ENCODE peak calls at places on chromosomes 16 and 17, in nine cellular contexts. One of them, this sample, is unnamed.

GRCh38 chr16:15785386-15786059 is 71.3 kb downstream of the MYH11 start:
- DNase-seq in sciatic nerve: no peak
- DNase-seq in kidney epithelial cell: no peak
- DNase-seq in NCI-H1417: no peak
- DNase-seq in NCI-H510A: no peak
- DNase-seq in NCI-H1436: no peak
- DNase-seq in Caco-2: no peak
- DNase-seq in NK-92 treated with Interleukin-12 subunit alpha and Interleukin-12 subunit beta, amount 100 ng/mL, for 24 hours: no peak
- DNase-seq in COLO829: no peak
- DNase-seq in this sample: no peak

GRCh38 chr16:75226550-75227360 is 8.0 kb downstream of the CTRB1 start:
- DNase-seq in sciatic nerve: no peak
- DNase-seq in kidney epithelial cell: no peak
- DNase-seq in NCI-H1417: no peak
- DNase-seq in NCI-H510A: no peak
- DNase-seq in NCI-H1436: no peak
- DNase-seq in Caco-2: no peak
- DNase-seq in NK-92 treated with Interleukin-12 subunit alpha and Interleukin-12 subunit beta, amount 100 ng/mL, for 24 hours: no peak
- DNase-seq in COLO829: no peak
- DNase-seq in this sample: no peak

GRCh38 chr16:18984425-18985005 is 781 bp downstream of the TMC7 start:
- DNase-seq in sciatic nerve: no peak
- DNase-seq in kidney epithelial cell: no peak
- DNase-seq in NCI-H1417: no peak
- DNase-seq in NCI-H510A: no peak
- DNase-seq in NCI-H1436: no peak
- DNase-seq in Caco-2: no peak
- DNase-seq in NK-92 treated with Interleukin-12 subunit alpha and Interleukin-12 subunit beta, amount 100 ng/mL, for 24 hours: no peak
- DNase-seq in COLO829: no peak
- DNase-seq in this sample: peak

GRCh38 chr17:16662936-16663335 is 9.3 kb upstream of the ZNF624 start:
- DNase-seq in sciatic nerve: no peak
- DNase-seq in kidney epithelial cell: no peak
- DNase-seq in NCI-H1417: no peak
- DNase-seq in NCI-H510A: no peak
- DNase-seq in NCI-H1436: no peak
- DNase-seq in Caco-2: no peak
- DNase-seq in NK-92 treated with Interleukin-12 subunit alpha and Interleukin-12 subunit beta, amount 100 ng/mL, for 24 hours: no peak
- DNase-seq in COLO829: no peak
- DNase-seq in this sample: no peak

GRCh38 chr16:15948532-15949209 is 745 bp upstream of the ABCC1 start:
- DNase-seq in sciatic nerve: no peak
- DNase-seq in kidney epithelial cell: no peak
- DNase-seq in NCI-H1417: no peak
- DNase-seq in NCI-H510A: no peak
- DNase-seq in NCI-H1436: no peak
- DNase-seq in Caco-2: no peak
- DNase-seq in NK-92 treated with Interleukin-12 subunit alpha and Interleukin-12 subunit beta, amount 100 ng/mL, for 24 hours: no peak
- DNase-seq in COLO829: no peak
- DNase-seq in this sample: no peak

GRCh38 chr17:54980372-54980771 is 11.8 kb downstream of the STXBP4 start:
- DNase-seq in sciatic nerve: no peak
- DNase-seq in kidney epithelial cell: no peak
- DNase-seq in NCI-H1417: no peak
- DNase-seq in NCI-H510A: no peak
- DNase-seq in NCI-H1436: no peak
- DNase-seq in Caco-2: no peak
- DNase-seq in NK-92 treated with Interleukin-12 subunit alpha and Interleukin-12 subunit beta, amount 100 ng/mL, for 24 hours: no peak
- DNase-seq in COLO829: no peak
- DNase-seq in this sample: no peak

GRCh38 chr17:31156326-31156725 is 61.5 kb downstream of the NF1 start:
- DNase-seq in sciatic nerve: no peak
- DNase-seq in kidney epithelial cell: no peak
- DNase-seq in NCI-H1417: no peak
- DNase-seq in NCI-H510A: no peak
- DNase-seq in NCI-H1436: no peak
- DNase-seq in Caco-2: no peak
- DNase-seq in NK-92 treated with Interleukin-12 subunit alpha and Interleukin-12 subunit beta, amount 100 ng/mL, for 24 hours: no peak
- DNase-seq in COLO829: no peak
- DNase-seq in this sample: no peak

GRCh38 chr16:87696796-87697195 is 69.0 kb downstream of the KLHDC4 start:
- DNase-seq in sciatic nerve: no peak
- DNase-seq in kidney epithelial cell: no peak
- DNase-seq in NCI-H1417: no peak
- DNase-seq in NCI-H510A: no peak
- DNase-seq in NCI-H1436: no peak
- DNase-seq in Caco-2: no peak
- DNase-seq in NK-92 treated with Interleukin-12 subunit alpha and Interleukin-12 subunit beta, amount 100 ng/mL, for 24 hours: no peak
- DNase-seq in COLO829: no peak
- DNase-seq in this sample: no peak

GRCh38 chr16:1743376-1744337 is 27.7 kb downstream of the NME3 start:
- DNase-seq in sciatic nerve: peak
- DNase-seq in kidney epithelial cell: no peak
- DNase-seq in NCI-H1417: no peak
- DNase-seq in NCI-H510A: no peak
- DNase-seq in NCI-H1436: no peak
- DNase-seq in Caco-2: no peak
- DNase-seq in NK-92 treated with Interleukin-12 subunit alpha and Interleukin-12 subunit beta, amount 100 ng/mL, for 24 hours: no peak
- DNase-seq in COLO829: no peak
- DNase-seq in this sample: no peak

GRCh38 chr16:86984975-86985655 is 332.1 kb downstream of the C16orf95 start:
- DNase-seq in sciatic nerve: no peak
- DNase-seq in kidney epithelial cell: no peak
- DNase-seq in NCI-H1417: peak
- DNase-seq in NCI-H510A: no peak
- DNase-seq in NCI-H1436: no peak
- DNase-seq in Caco-2: no peak
- DNase-seq in NK-92 treated with Interleukin-12 subunit alpha and Interleukin-12 subunit beta, amount 100 ng/mL, for 24 hours: no peak
- DNase-seq in COLO829: no peak
- DNase-seq in this sample: no peak

GRCh38 chr16:53152321-53152720 is 97.5 kb downstream of the CHD9 start:
- DNase-seq in sciatic nerve: no peak
- DNase-seq in kidney epithelial cell: no peak
- DNase-seq in NCI-H1417: no peak
- DNase-seq in NCI-H510A: no peak
- DNase-seq in NCI-H1436: no peak
- DNase-seq in Caco-2: no peak
- DNase-seq in NK-92 treated with Interleukin-12 subunit alpha and Interleukin-12 subunit beta, amount 100 ng/mL, for 24 hours: no peak
- DNase-seq in COLO829: no peak
- DNase-seq in this sample: no peak

GRCh38 chr16:29025218-29025617 is 40.4 kb downstream of the LAT start:
- DNase-seq in sciatic nerve: no peak
- DNase-seq in kidney epithelial cell: no peak
- DNase-seq in NCI-H1417: no peak
- DNase-seq in NCI-H510A: no peak
- DNase-seq in NCI-H1436: no peak
- DNase-seq in Caco-2: no peak
- DNase-seq in NK-92 treated with Interleukin-12 subunit alpha and Interleukin-12 subunit beta, amount 100 ng/mL, for 24 hours: no peak
- DNase-seq in COLO829: no peak
- DNase-seq in this sample: peak

GRCh38 chr17:39054111-39054645 is 87.0 kb upstream of the FBXO47 start:
- DNase-seq in sciatic nerve: no peak
- DNase-seq in kidney epithelial cell: no peak
- DNase-seq in NCI-H1417: no peak
- DNase-seq in NCI-H510A: no peak
- DNase-seq in NCI-H1436: no peak
- DNase-seq in Caco-2: no peak
- DNase-seq in NK-92 treated with Interleukin-12 subunit alpha and Interleukin-12 subunit beta, amount 100 ng/mL, for 24 hours: no peak
- DNase-seq in COLO829: no peak
- DNase-seq in this sample: no peak

GRCh38 chr16:78069913-78070312 is 29.5 kb upstream of the WWOX start:
- DNase-seq in sciatic nerve: no peak
- DNase-seq in kidney epithelial cell: no peak
- DNase-seq in NCI-H1417: no peak
- DNase-seq in NCI-H510A: no peak
- DNase-seq in NCI-H1436: no peak
- DNase-seq in Caco-2: no peak
- DNase-seq in NK-92 treated with Interleukin-12 subunit alpha and Interleukin-12 subunit beta, amount 100 ng/mL, for 24 hours: no peak
- DNase-seq in COLO829: no peak
- DNase-seq in this sample: no peak

GRCh38 chr16:1890024-1890700 is 18.2 kb upstream of the MEIOB start:
- DNase-seq in sciatic nerve: no peak
- DNase-seq in kidney epithelial cell: no peak
- DNase-seq in NCI-H1417: peak
- DNase-seq in NCI-H510A: no peak
- DNase-seq in NCI-H1436: no peak
- DNase-seq in Caco-2: no peak
- DNase-seq in NK-92 treated with Interleukin-12 subunit alpha and Interleukin-12 subunit beta, amount 100 ng/mL, for 24 hours: no peak
- DNase-seq in COLO829: no peak
- DNase-seq in this sample: no peak

GRCh38 chr17:31446195-31446967 is 54.9 kb downstream of the RAB11FIP4 start:
- DNase-seq in sciatic nerve: no peak
- DNase-seq in kidney epithelial cell: no peak
- DNase-seq in NCI-H1417: no peak
- DNase-seq in NCI-H510A: no peak
- DNase-seq in NCI-H1436: no peak
- DNase-seq in Caco-2: no peak
- DNase-seq in NK-92 treated with Interleukin-12 subunit alpha and Interleukin-12 subunit beta, amount 100 ng/mL, for 24 hours: no peak
- DNase-seq in COLO829: no peak
- DNase-seq in this sample: no peak

GRCh38 chr17:6072157-6072556 is 2.0 kb downstream of the WSCD1 start:
- DNase-seq in sciatic nerve: no peak
- DNase-seq in kidney epithelial cell: no peak
- DNase-seq in NCI-H1417: no peak
- DNase-seq in NCI-H510A: no peak
- DNase-seq in NCI-H1436: no peak
- DNase-seq in Caco-2: no peak
- DNase-seq in NK-92 treated with Interleukin-12 subunit alpha and Interleukin-12 subunit beta, amount 100 ng/mL, for 24 hours: no peak
- DNase-seq in COLO829: no peak
- DNase-seq in this sample: no peak

GRCh38 chr17:69947027-69947759 is 127.8 kb upstream of the KCNJ16 start:
- DNase-seq in sciatic nerve: no peak
- DNase-seq in kidney epithelial cell: no peak
- DNase-seq in NCI-H1417: no peak
- DNase-seq in NCI-H510A: no peak
- DNase-seq in NCI-H1436: no peak
- DNase-seq in Caco-2: no peak
- DNase-seq in NK-92 treated with Interleukin-12 subunit alpha and Interleukin-12 subunit beta, amount 100 ng/mL, for 24 hours: no peak
- DNase-seq in COLO829: no peak
- DNase-seq in this sample: no peak